ENCODE peak calls at places on chromosomes 16 and 17, in ten cellular contexts. H, Y, C, P, G, Z, O, I, K and B are unnamed samples.

GRCh38 chr16:88810868-88811599 is 694 bp downstream of the APRT start:
- DNase-seq in K (peak), Z (peak), Y (peak), C (peak), P (peak), O (peak), I (peak), G (peak), H (peak), B (peak)

GRCh38 chr16:88365244-88365865 is 17.4 kb upstream of the ZNF469 start:
- DNase-seq in P (no peak), O (peak), H (no peak), G (no peak), I (no peak), Z (no peak), C (no peak), K (no peak), Y (no peak), B (no peak)

GRCh38 chr17:2965621-2966275 is 97.7 kb downstream of the OR1D5 start:
- DNase-seq in G (peak), H (no peak), Y (no peak), C (no peak), K (no peak), P (no peak), O (peak), I (no peak), Z (peak), B (peak)

GRCh38 chr16:89701425-89702406 is at the start of gene SPATA2L:
- DNase-seq in K (peak), G (peak), O (peak), H (peak), Y (peak), C (peak), I (peak), Z (peak), P (peak), B (peak)

GRCh38 chr17:77489898-77490265 is 349.1 kb downstream of the SEC14L1 start:
- DNase-seq in H (no peak), Z (no peak), I (no peak), K (no peak), Y (no peak), P (no peak), G (peak), O (peak), C (no peak), B (no peak)

GRCh38 chr16:56389554-56389953 is 35.8 kb downstream of the AMFR start:
- DNase-seq in P (no peak), G (peak), I (no peak), C (no peak), Z (no peak), H (no peak), O (no peak), Y (no peak), K (no peak), B (peak)

GRCh38 chr16:75591001-75591852 is 25.0 kb downstream of the GABARAPL2 start:
- DNase-seq in G (peak), I (peak), C (no peak), P (peak), Y (no peak), O (no peak), H (no peak), Z (no peak), K (no peak), B (peak)

GRCh38 chr17:66493283-66494019 is 191.0 kb downstream of the PRKCA start:
- DNase-seq in H (no peak), I (no peak), O (no peak), C (no peak), K (no peak), Y (no peak), Z (no peak), P (no peak), G (peak), B (peak)

GRCh38 chr16:20734056-20734455 is 7.6 kb downstream of the THUMPD1 start:
- DNase-seq in C (no peak), H (no peak), K (no peak), P (no peak), G (no peak), I (no peak), Y (no peak), O (no peak), Z (no peak), B (no peak)

GRCh38 chr17:28737316-28737715 is 6.5 kb upstream of the TRAF4 start:
- DNase-seq in Y (no peak), C (no peak), P (no peak), Z (no peak), O (no peak), G (no peak), I (no peak), K (no peak), H (no peak), B (no peak)

GRCh38 chr17:39209317-39210092 is 9.4 kb downstream of the RPL19 start:
- DNase-seq in H (no peak), G (peak), K (no peak), P (peak), I (peak), C (peak), Y (no peak), O (peak), Z (no peak), B (peak)

GRCh38 chr17:43442711-43443110 is 41.1 kb upstream of the DHX8 start:
- DNase-seq in P (no peak), H (no peak), Y (no peak), K (no peak), I (no peak), G (no peak), O (no peak), C (no peak), Z (no peak), B (peak)

GRCh38 chr17:64236827-64237403 is 26.1 kb downstream of the TEX2 start:
- DNase-seq in C (no peak), G (no peak), H (no peak), I (peak), K (peak), Y (no peak), O (no peak), P (peak), Z (no peak), B (no peak)

GRCh38 chr17:10051112-10051511 is 146.0 kb upstream of the RCVRN start:
- DNase-seq in C (no peak), O (no peak), H (no peak), G (no peak), Z (no peak), P (no peak), K (no peak), Y (no peak), I (no peak), B (no peak)

GRCh38 chr17:50182783-50183438 is 17.1 kb downstream of the SGCA start:
- DNase-seq in G (no peak), Z (no peak), K (no peak), H (no peak), O (peak), C (no peak), Y (no peak), P (no peak), I (no peak), B (no peak)

GRCh38 chr17:50184611-50185398 is 16.6 kb downstream of the COL1A1 start:
- DNase-seq in P (peak), O (peak), G (peak), K (no peak), Y (no peak), Z (peak), H (no peak), I (no peak), C (no peak), B (peak)

GRCh38 chr17:50183439-50184001 is 17.7 kb downstream of the SGCA start:
- DNase-seq in I (no peak), C (no peak), O (peak), K (no peak), H (no peak), G (peak), Y (no peak), P (no peak), Z (no peak), B (no peak)

GRCh38 chr17:50185724-50186545 is 15.5 kb downstream of the COL1A1 start:
- DNase-seq in K (no peak), G (no peak), O (peak), Z (no peak), H (no peak), C (no peak), I (no peak), P (no peak), Y (no peak), B (no peak)

GRCh38 chr17:50184057-50184456 is 17.4 kb downstream of the COL1A1 start:
- DNase-seq in O (peak), K (no peak), G (no peak), Y (no peak), P (peak), C (no peak), I (no peak), H (no peak), Z (no peak), B (no peak)
- TF ChIP-seq CTCF in O (no peak), K (peak), G (peak), Y (no peak), P (no peak), C (no peak), I (no peak), H (peak), Z (no peak), B (no peak)

GRCh38 chr17:14935139-14935538 is 330.0 kb downstream of the PMP22 start:
- DNase-seq in O (no peak), P (no peak), G (no peak), Y (no peak), K (no peak), Z (no peak), I (no peak), C (no peak), H (no peak), B (no peak)
- TF ChIP-seq CTCF in O (no peak), P (peak), G (no peak), Y (no peak), K (no peak), Z (no peak), I (no peak), C (no peak), H (no peak), B (no peak)

GRCh38 chr16:19555938-19556778 is 655 bp downstream of the VPS35L start:
- DNase-seq in Y (peak), O (no peak), I (peak), P (peak), Z (no peak), C (no peak), H (no peak), K (peak), G (peak), B (peak)
- TF ChIP-seq CTCF in Y (peak), O (no peak), I (peak), P (peak), Z (no peak), C (no peak), H (no peak), K (peak), G (peak), B (no peak)

DNA sequence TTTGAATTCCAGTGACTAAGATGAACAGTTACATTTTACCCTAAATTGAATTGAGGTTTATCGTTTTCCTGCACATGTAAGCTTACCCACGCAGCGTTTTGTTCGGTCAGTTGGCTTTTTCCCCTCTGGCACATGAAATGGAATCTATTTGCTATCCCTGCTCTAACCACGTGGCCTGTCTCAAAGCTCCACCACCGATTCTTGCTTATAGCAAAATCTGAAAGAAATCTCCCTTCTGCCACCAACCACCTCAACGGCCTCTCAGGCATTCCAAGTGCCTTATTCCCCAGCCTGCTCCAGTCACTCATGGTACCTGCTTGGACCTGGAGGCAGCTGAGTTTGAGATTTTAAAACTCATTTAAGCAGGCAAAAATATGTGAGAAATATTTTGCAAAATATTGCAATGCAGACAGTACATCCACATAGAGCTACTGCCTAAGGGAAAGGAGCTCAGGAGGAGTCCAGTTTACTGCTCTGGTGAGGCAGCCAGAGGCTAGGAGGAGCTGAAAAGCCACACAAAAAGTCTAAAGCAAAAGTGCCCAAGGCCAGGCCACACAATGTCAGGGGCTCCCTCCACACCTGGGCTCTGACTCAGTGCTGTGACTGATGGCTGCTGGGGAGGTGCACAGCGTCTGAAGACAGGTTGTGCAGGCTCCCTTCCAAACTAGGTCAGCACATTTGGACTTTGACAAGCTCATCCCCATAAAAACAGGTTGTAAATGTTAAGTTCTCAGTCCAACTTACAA is 26.4 kb downstream of the ARHGAP17 start:
- DNase-seq in O (no peak), H (no peak), C (peak), Y (no peak), K (no peak), P (no peak), I (peak), Z (peak), G (peak), B (peak)
- TF ChIP-seq CTCF in O (no peak), H (no peak), C (no peak), Y (no peak), K (no peak), P (no peak), I (no peak), Z (no peak), G (no peak), B (no peak)

GRCh38 chr16:58299757-58300349 is 5.0 kb upstream of the PRSS54 start:
- DNase-seq in K (peak), G (peak), C (no peak), O (no peak), Y (no peak), Z (peak), H (no peak), I (peak), P (peak), B (peak)
- TF ChIP-seq CTCF in K (peak), G (peak), C (no peak), O (peak), Y (peak), Z (peak), H (peak), I (peak), P (peak), B (peak)

DNA sequence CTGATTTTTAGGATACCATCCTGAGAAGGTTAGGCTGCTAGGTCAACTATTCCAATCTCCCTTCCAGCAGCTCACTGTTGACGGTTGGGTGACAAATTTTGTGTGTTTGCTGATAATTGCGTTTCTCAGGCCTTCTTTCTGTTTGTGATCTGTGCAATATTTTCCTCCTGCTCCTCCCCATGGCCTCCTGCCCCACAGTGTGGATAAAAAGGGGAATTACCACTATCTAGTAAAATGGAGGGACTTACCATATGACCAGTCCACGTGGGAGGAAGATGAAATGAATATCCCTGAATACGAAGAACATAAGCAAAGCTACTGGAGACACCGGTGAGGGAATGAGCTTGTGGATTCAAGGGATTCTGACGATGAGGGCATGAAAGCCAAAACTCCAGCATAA is 9.2 kb downstream of the CHD3 start:
- DNase-seq in O (no peak), K (no peak), Y (no peak), Z (no peak), P (no peak), H (no peak), C (peak), I (peak), G (peak), B (peak)
- TF ChIP-seq CTCF in O (peak), K (no peak), Y (peak), Z (peak), P (peak), H (no peak), C (peak), I (peak), G (peak), B (peak)

DNA sequence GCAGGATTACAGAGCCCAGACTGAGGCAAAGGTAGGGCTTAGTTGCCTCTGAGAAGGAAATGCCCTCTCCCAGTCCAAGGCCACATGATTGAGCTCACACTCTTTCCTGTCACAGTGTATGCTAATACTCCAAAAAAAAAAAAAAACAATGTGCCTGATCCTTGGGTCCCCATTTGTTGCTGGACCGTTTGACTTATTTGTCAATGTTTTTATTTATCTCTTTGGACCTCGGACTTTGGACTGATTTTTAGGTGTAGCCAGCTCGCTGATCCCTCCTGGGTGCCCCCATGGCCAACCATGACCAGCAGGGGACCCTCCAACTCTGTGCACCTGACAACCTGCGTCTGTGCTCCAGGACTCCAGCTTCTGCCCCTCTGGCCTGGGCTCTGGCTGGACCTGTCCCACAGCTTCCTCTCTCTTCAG is 622 bp upstream of the CCL16 start:
- DNase-seq in Y (no peak), P (peak), Z (no peak), K (peak), O (no peak), C (no peak), G (no peak), H (no peak), I (no peak), B (no peak)
- TF ChIP-seq CTCF in Y (peak), P (peak), Z (no peak), K (no peak), O (no peak), C (no peak), G (no peak), H (no peak), I (no peak), B (no peak)

DNA sequence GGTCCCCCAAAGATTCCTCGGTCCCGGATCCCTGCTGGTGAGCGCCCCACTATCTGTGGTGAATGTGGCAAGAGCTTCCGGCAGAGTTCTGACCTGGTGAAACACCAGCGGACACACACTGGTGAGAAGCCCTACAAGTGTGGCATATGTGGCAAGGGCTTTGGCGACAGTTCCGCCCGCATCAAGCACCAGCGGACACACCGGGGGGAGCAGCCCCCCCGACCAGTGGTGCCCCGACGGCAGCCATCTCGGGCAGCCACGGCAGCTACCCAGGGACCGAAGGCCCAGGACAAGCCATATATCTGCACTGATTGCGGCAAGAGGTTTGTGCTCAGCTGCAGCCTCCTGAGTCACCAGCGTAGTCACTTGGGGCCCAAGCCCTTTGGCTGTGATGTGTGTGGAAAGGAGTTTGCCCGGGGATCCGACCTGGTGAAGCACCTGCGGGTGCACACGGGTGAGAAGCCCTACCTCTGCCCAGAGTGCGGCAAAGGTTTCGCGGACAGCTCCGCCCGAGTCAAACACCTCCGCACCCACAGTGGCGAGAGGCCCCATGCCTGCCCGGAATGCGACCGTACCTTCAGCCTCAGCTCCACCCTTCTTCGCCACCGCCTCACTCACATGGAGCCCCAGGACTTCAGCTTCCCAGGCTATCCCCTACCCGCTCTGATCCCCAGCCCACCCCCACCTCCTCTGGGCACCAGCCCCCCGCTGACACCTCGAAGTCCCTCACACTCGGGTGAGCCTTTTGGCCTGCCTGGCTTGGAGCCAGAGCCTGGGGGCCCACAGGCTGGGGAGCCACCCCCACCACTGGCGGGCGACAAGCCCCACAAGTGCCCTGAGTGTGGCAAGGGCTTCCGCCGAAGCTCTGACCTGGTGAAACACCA is 2.8 kb downstream of the ZNF48 start:
- DNase-seq in C (no peak), I (no peak), H (no peak), G (no peak), Y (no peak), K (no peak), O (no peak), Z (no peak), P (no peak), B (no peak)
- TF ChIP-seq CTCF in C (no peak), I (no peak), H (no peak), G (no peak), Y (no peak), K (no peak), O (no peak), Z (no peak), P (no peak), B (no peak)

DNA sequence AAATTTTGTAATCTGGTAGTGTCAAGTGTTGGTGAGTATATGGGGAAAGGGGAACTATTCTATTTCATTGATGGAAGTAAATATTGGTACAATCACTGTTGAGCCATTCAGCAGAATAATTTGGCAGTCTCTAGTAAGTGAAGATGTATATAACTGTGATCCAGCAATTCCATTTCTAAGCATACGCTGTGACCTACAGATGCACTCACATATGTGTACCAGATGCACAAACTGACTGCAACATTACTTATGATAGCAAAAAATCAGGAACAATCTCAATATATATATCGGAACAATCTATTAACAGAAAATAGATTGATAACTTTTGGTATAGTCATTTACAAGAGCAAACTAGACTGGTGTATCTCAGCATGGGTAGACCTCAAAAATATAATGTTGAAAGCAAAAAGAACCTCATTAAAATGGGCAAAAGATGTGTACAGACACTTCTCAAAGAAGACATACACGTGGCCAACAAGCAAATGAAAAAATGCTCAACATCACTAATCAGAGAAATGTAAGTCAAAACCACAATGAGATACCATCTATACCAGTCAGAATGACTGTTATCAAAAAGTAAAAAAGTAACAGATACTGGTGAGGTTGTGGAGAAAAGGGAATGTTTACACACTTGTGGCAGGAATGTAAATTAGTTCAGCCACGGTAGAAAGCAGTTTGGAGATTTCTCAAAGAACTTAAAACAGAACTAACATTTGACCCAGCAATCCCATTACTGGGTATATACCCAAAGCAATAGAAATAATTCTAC is 20.8 kb downstream of the ADAP2 start:
- DNase-seq in C (no peak), Z (no peak), K (no peak), Y (no peak), O (no peak), I (no peak), H (no peak), G (no peak), P (no peak), B (no peak)
- TF ChIP-seq CTCF in C (no peak), Z (no peak), K (no peak), Y (peak), O (no peak), I (no peak), H (no peak), G (no peak), P (no peak), B (no peak)